ENCODE peak calls at places on chromosome 9, in six cellular contexts. H is T-helper 1 cell, U is M059J, N is GF-D8, V is iPS DF 6.9, C is posterior cingulate gyrus. F is an unnamed sample.

GRCh38 chr9:92504881-92505280 is 22.6 kb upstream of the ASPN start:
- DNase-seq in U (peak), V (no peak), N (no peak), C (no peak), H (no peak), F (no peak)

GRCh38 chr9:129697111-129697955 is 31.9 kb downstream of the PRRX2 start:
- DNase-seq in N (no peak), U (peak), H (no peak), V (no peak), C (no peak), F (peak)

GRCh38 chr9:118882674-118883073 is 486.6 kb downstream of the BRINP1 start:
- DNase-seq in N (no peak), V (no peak), U (peak), C (no peak), H (no peak), F (no peak)

GRCh38 chr9:20227166-20227874 is 395.0 kb downstream of the MLLT3 start:
- DNase-seq in U (no peak), C (no peak), V (no peak), H (no peak), N (no peak), F (no peak)

GRCh38 chr9:69937358-69937757 is 106.3 kb upstream of the MAMDC2 start:
- DNase-seq in N (no peak), H (no peak), V (no peak), U (peak), C (no peak), F (no peak)

GRCh38 chr9:131661954-131662621 is 77.8 kb downstream of the RAPGEF1 start:
- DNase-seq in C (no peak), V (no peak), H (peak), N (no peak), U (no peak), F (no peak)

GRCh38 chr9:5479994-5480694 is 29.8 kb downstream of the CD274 start:
- DNase-seq in C (no peak), V (no peak), H (no peak), U (no peak), N (no peak), F (no peak)

GRCh38 chr9:95182854-95183563 is 134.5 kb downstream of the FANCC start:
- DNase-seq in V (peak), C (no peak), H (no peak), U (no peak), N (no peak), F (peak)

GRCh38 chr9:135080286-135081263 is 6.9 kb upstream of the OLFM1 start:
- DNase-seq in U (no peak), V (no peak), N (no peak), C (no peak), H (no peak), F (no peak)

GRCh38 chr9:61666310-61666709 is 476.5 kb downstream of the SPATA31A7 start:
- DNase-seq in C (no peak), N (no peak), U (no peak), H (no peak), V (no peak), F (no peak)

GRCh38 chr9:33329117-33329563 is 38.8 kb downstream of the NFX1 start:
- DNase-seq in C (no peak), N (no peak), U (peak), V (no peak), H (no peak), F (no peak)

GRCh38 chr9:37464006-37464405 is 1.2 kb downstream of the ZBTB5 start:
- DNase-seq in N (no peak), U (no peak), H (no peak), C (no peak), V (no peak), F (no peak)

GRCh38 chr9:21674894-21675293 is 127.5 kb upstream of the MTAP start:
- DNase-seq in C (no peak), V (no peak), U (peak), H (no peak), N (no peak), F (no peak)

GRCh38 chr9:123973590-123974223 is 37.9 kb upstream of the LHX2 start:
- DNase-seq in V (no peak), N (no peak), U (no peak), C (no peak), H (no peak), F (no peak)

GRCh38 chr9:13688990-13689600 is 409.6 kb upstream of the MPDZ start:
- DNase-seq in V (no peak), U (no peak), C (no peak), N (no peak), H (no peak), F (no peak)

GRCh38 chr9:107249665-107250285 is 33.3 kb upstream of the RAD23B start:
- DNase-seq in H (no peak), U (no peak), V (no peak), N (no peak), C (no peak), F (no peak)

GRCh38 chr9:68530618-68531017 is 10.1 kb downstream of the TMEM252 start:
- DNase-seq in C (no peak), H (no peak), V (no peak), U (no peak), N (peak), F (no peak)

GRCh38 chr9:87421734-87422133 is 75.9 kb upstream of the DAPK1 start:
- DNase-seq in C (no peak), N (no peak), U (no peak), V (no peak), H (no peak), F (no peak)

GRCh38 chr9:35566417-35566816 is 38.6 kb upstream of the TESK1 start:
- DNase-seq in H (no peak), C (no peak), N (no peak), V (no peak), U (peak), F (no peak)

GRCh38 chr9:92463989-92464388 is 18.3 kb downstream of the ASPN start:
- DNase-seq in V (no peak), N (no peak), H (no peak), U (peak), C (no peak), F (no peak)

GRCh38 chr9:115625954-115626353 is 508.0 kb upstream of the TNC start:
- DNase-seq in C (no peak), N (no peak), H (no peak), V (no peak), U (no peak), F (no peak)

GRCh38 chr9:94827584-94828304 is 101.2 kb downstream of the AOPEP start:
- DNase-seq in N (no peak), C (no peak), H (no peak), V (no peak), U (peak), F (no peak)

GRCh38 chr9:76456202-76456926 is 2.6 kb upstream of the GCNT1 start:
- DNase-seq in H (peak), V (no peak), U (peak), C (no peak), N (peak), F (no peak)

GRCh38 chr9:70609542-70610286 is 195.3 kb upstream of the KLF9 start:
- DNase-seq in N (no peak), V (no peak), C (no peak), U (peak), H (no peak), F (no peak)

GRCh38 chr9:129149442-129149841 is 28.6 kb downstream of the IER5L start:
- DNase-seq in H (no peak), U (no peak), V (no peak), C (no peak), N (no peak), F (no peak)

GRCh38 chr9:1053848-1054365 is 3.8 kb downstream of the DMRT2 start:
- DNase-seq in U (no peak), H (no peak), C (no peak), V (no peak), N (no peak), F (no peak)

GRCh38 chr9:99253772-99254431 is 31.8 kb downstream of the SEC61B start:
- DNase-seq in C (no peak), N (no peak), H (peak), U (peak), V (no peak), F (no peak)

F was measured in H1.